ENCODE peak calls at places on chromosomes 12 and 14, in four cellular contexts. C is activated CD8-positive, alpha-beta memory T cell treated with anti-CD3 and anti-CD28 coated beads, Interleukin-2, amount 50 U/mL, for 48 hours; E is HuH-7.5; G is stromal cell of bone marrow. L is an unnamed sample.

GRCh38 chr12:115078988-115079387 is 395.0 kb upstream of the TBX3 start:
- DNase-seq in C (no peak), E (no peak), G (no peak), L (no peak)

GRCh38 chr12:77571127-77571526 is 259.6 kb upstream of the NAV3 start:
- DNase-seq in C (no peak), E (no peak), G (no peak), L (no peak)

GRCh38 chr14:99733221-99733550 is 49.1 kb downstream of the CYP46A1 start:
- DNase-seq in C (no peak), E (no peak), G (no peak), L (no peak)

GRCh38 chr12:90099288-90099687 is 390.6 kb upstream of the ATP2B1 start:
- DNase-seq in C (no peak), E (no peak), G (peak; percentile 29), L (no peak)

GRCh38 chr12:115639667-115640012 is 637.9 kb downstream of the MED13L start:
- DNase-seq in C (no peak), E (no peak), G (no peak), L (peak; percentile 48)

GRCh38 chr14:23548351-23549318 is 2.9 kb downstream of the ZFHX2 start:
- DNase-seq in C (no peak), E (no peak), G (no peak), L (no peak)

GRCh38 chr12:63047146-63047545 is 103.9 kb downstream of the AVPR1A start:
- DNase-seq in C (no peak), E (no peak), G (no peak), L (no peak)

GRCh38 chr14:68976160-68977067 is 2.7 kb downstream of the ACTN1 start:
- DNase-seq in C (no peak), E (peak; percentile 29), G (no peak), L (no peak)

GRCh38 chr14:104314251-104314941 is 176.0 kb downstream of the KIF26A start:
- DNase-seq in C (no peak), E (no peak), G (no peak), L (no peak)

GRCh38 chr12:85466906-85467305 is 186.9 kb downstream of the ALX1 start:
- DNase-seq in C (no peak), E (no peak), G (peak; percentile 4), L (no peak)

GRCh38 chr14:89012272-89013097 is 188.0 kb downstream of the TTC8 start:
- DNase-seq in C (no peak), E (no peak), G (no peak), L (no peak)

GRCh38 chr14:104976198-104977007 is 1.8 kb downstream of the AHNAK2 start:
- DNase-seq in C (peak; percentile 98), E (peak; percentile 81), G (no peak), L (peak; percentile 93)

GRCh38 chr12:6037459-6037858 is 87.0 kb downstream of the VWF start:
- DNase-seq in C (no peak), E (no peak), G (no peak), L (no peak)

GRCh38 chr12:6745751-6746525 is 7.0 kb downstream of the MLF2 start:
- DNase-seq in C (no peak), E (no peak), G (no peak), L (no peak)

GRCh38 chr14:60485600-60486251 is at the start of gene C14orf39:
- DNase-seq in C (no peak), E (no peak), G (peak; percentile 8), L (no peak)

GRCh38 chr14:53409974-53410373 is 256.9 kb upstream of the DDHD1 start:
- DNase-seq in C (no peak), E (no peak), G (no peak), L (no peak)

GRCh38 chr14:90061849-90062794 is at the start of gene KCNK13:
- DNase-seq in C (peak; percentile 59), E (no peak), G (no peak), L (no peak)

GRCh38 chr14:19895282-19895681 is 20.3 kb downstream of the OR4K2 start:
- DNase-seq in C (no peak), E (no peak), G (no peak), L (no peak)

GRCh38 chr14:72559227-72559626 is 334.7 kb downstream of the DPF3 start:
- DNase-seq in C (no peak), E (no peak), G (peak; percentile 26), L (no peak)

GRCh38 chr14:69574266-69574953 is at the start of gene CCDC177:
- DNase-seq in C (peak; percentile 90), E (peak; percentile 83), G (no peak), L (peak; percentile 86)

GRCh38 chr14:37060496-37061260 is 111.7 kb downstream of the SLC25A21 start:
- DNase-seq in C (no peak), E (no peak), G (no peak), L (no peak)

GRCh38 chr14:36556811-36557433 is 25.5 kb downstream of the NKX2-8 start:
- DNase-seq in C (no peak), E (no peak), G (no peak), L (no peak)

GRCh38 chr12:118137148-118137678 is 1.3 kb downstream of the PEBP1 start:
- DNase-seq in C (no peak), E (no peak), G (no peak), L (no peak)

GRCh38 chr14:36582011-36582873 is at the start of gene NKX2-8:
- DNase-seq in C (no peak), E (peak; percentile 39), G (no peak), L (no peak)

GRCh38 chr12:77746108-77746507 is 84.6 kb upstream of the NAV3 start:
- DNase-seq in C (no peak), E (no peak), G (no peak), L (no peak)

GRCh38 chr12:98440165-98440581 is 75.2 kb upstream of the TMPO start:
- DNase-seq in C (no peak), E (no peak), G (peak; percentile 91), L (no peak)

GRCh38 chr12:76698966-76699365 is 64.9 kb upstream of the ZDHHC17 start:
- DNase-seq in C (no peak), E (no peak), G (no peak), L (no peak)

GRCh38 chr14:51869426-51870113 is 9.2 kb downstream of the GNG2 start:
- DNase-seq in C (peak; percentile 74), E (no peak), G (no peak), L (no peak)

GRCh38 chr12:130300725-130301124 is 37.0 kb upstream of the PIWIL1 start:
- DNase-seq in C (no peak), E (no peak), G (no peak), L (no peak)

GRCh38 chr12:92759634-92760268 is 57.0 kb downstream of the PLEKHG7 start:
- DNase-seq in C (no peak), E (no peak), G (peak; percentile 89), L (no peak)

GRCh38 chr12:44503329-44503728 is 372.8 kb downstream of the NELL2 start:
- DNase-seq in C (no peak), E (no peak), G (no peak), L (no peak)

L was measured in osteocyte.